ENCODE peak calls at places on chromosome 3, in ten cellular contexts. One of them, this sample, is unnamed.

GRCh38 chr3:38651153-38651789 is 1.8 kb upstream of the SCN5A start:
- DNase-seq in OCI-LY7: peak; percentile 55
- DNase-seq in small intestine: peak; percentile 69
- DNase-seq in psoas muscle: peak; percentile 67
- DNase-seq in heart right ventricle: peak; percentile 68
- DNase-seq in neuronal stem cell: peak; percentile 75
- DNase-seq in heart left ventricle: peak; percentile 62
- DNase-seq in mammary epithelial cell: peak; percentile 45
- DNase-seq in tibial nerve: peak; percentile 29
- DNase-seq in tibial artery: peak; percentile 70
- DNase-seq in this sample: peak; percentile 68

GRCh38 chr3:152636651-152637050 is 198.3 kb upstream of the P2RY1 start:
- DNase-seq in mammary epithelial cell: no peak
- DNase-seq in psoas muscle: no peak
- DNase-seq in tibial nerve: no peak
- DNase-seq in tibial artery: no peak
- DNase-seq in small intestine: no peak
- DNase-seq in heart left ventricle: no peak
- DNase-seq in heart right ventricle: no peak
- DNase-seq in OCI-LY7: no peak
- DNase-seq in neuronal stem cell: no peak
- DNase-seq in this sample: no peak

GRCh38 chr3:37526511-37526910 is 335.2 kb upstream of the CTDSPL start:
- DNase-seq in OCI-LY7: no peak
- DNase-seq in heart left ventricle: peak; percentile 85
- DNase-seq in tibial nerve: no peak
- DNase-seq in neuronal stem cell: no peak
- DNase-seq in mammary epithelial cell: no peak
- DNase-seq in tibial artery: peak; percentile 95
- DNase-seq in psoas muscle: peak; percentile 82
- DNase-seq in small intestine: no peak
- DNase-seq in heart right ventricle: peak; percentile 77
- DNase-seq in this sample: no peak

GRCh38 chr3:11379238-11379823 is 107.1 kb downstream of the ATG7 start:
- DNase-seq in heart right ventricle: no peak
- DNase-seq in OCI-LY7: peak; percentile 53
- DNase-seq in heart left ventricle: no peak
- DNase-seq in psoas muscle: no peak
- DNase-seq in neuronal stem cell: peak; percentile 49
- DNase-seq in mammary epithelial cell: peak; percentile 31
- DNase-seq in tibial nerve: no peak
- DNase-seq in tibial artery: no peak
- DNase-seq in small intestine: peak; percentile 58
- DNase-seq in this sample: no peak

GRCh38 chr3:87052499-87053260 is 61.7 kb upstream of the VGLL3 start:
- DNase-seq in OCI-LY7: no peak
- DNase-seq in mammary epithelial cell: peak; percentile 2
- DNase-seq in psoas muscle: peak; percentile 11
- DNase-seq in heart right ventricle: no peak
- DNase-seq in tibial artery: peak; percentile 50
- DNase-seq in small intestine: no peak
- DNase-seq in heart left ventricle: no peak
- DNase-seq in tibial nerve: no peak
- DNase-seq in neuronal stem cell: no peak
- DNase-seq in this sample: no peak

GRCh38 chr3:157130881-157131251 is 29.1 kb downstream of the CCNL1 start:
- DNase-seq in neuronal stem cell: no peak
- DNase-seq in heart left ventricle: no peak
- DNase-seq in mammary epithelial cell: no peak
- DNase-seq in tibial artery: no peak
- DNase-seq in tibial nerve: no peak
- DNase-seq in heart right ventricle: no peak
- DNase-seq in small intestine: no peak
- DNase-seq in OCI-LY7: no peak
- DNase-seq in psoas muscle: no peak
- DNase-seq in this sample: no peak

GRCh38 chr3:192207661-192208060 is 519.7 kb downstream of the FGF12 start:
- DNase-seq in mammary epithelial cell: no peak
- DNase-seq in neuronal stem cell: no peak
- DNase-seq in OCI-LY7: no peak
- DNase-seq in small intestine: no peak
- DNase-seq in heart right ventricle: peak; percentile 21
- DNase-seq in tibial nerve: no peak
- DNase-seq in psoas muscle: no peak
- DNase-seq in heart left ventricle: no peak
- DNase-seq in tibial artery: no peak
- DNase-seq in this sample: no peak

GRCh38 chr3:112647122-112647521 is 6.2 kb upstream of the CCDC80 start:
- DNase-seq in heart right ventricle: no peak
- DNase-seq in psoas muscle: no peak
- DNase-seq in neuronal stem cell: no peak
- DNase-seq in small intestine: no peak
- DNase-seq in tibial artery: no peak
- DNase-seq in OCI-LY7: no peak
- DNase-seq in mammary epithelial cell: peak; percentile 64
- DNase-seq in heart left ventricle: no peak
- DNase-seq in tibial nerve: no peak
- DNase-seq in this sample: no peak

GRCh38 chr3:184379375-184380209 is at the start of gene CHRD:
- DNase-seq in small intestine: no peak
- DNase-seq in tibial nerve: no peak
- DNase-seq in tibial artery: peak; percentile 64
- DNase-seq in psoas muscle: peak; percentile 48
- DNase-seq in OCI-LY7: no peak
- DNase-seq in mammary epithelial cell: no peak
- DNase-seq in neuronal stem cell: no peak
- DNase-seq in heart left ventricle: peak; percentile 45
- DNase-seq in heart right ventricle: peak; percentile 59
- DNase-seq in this sample: no peak

GRCh38 chr3:184377882-184378445 is at the start of gene THPO:
- DNase-seq in mammary epithelial cell: no peak
- DNase-seq in heart left ventricle: no peak
- DNase-seq in small intestine: no peak
- DNase-seq in psoas muscle: peak; percentile 47
- DNase-seq in tibial artery: no peak
- DNase-seq in neuronal stem cell: no peak
- DNase-seq in OCI-LY7: no peak
- DNase-seq in heart right ventricle: no peak
- DNase-seq in tibial nerve: no peak
- DNase-seq in this sample: no peak

GRCh38 chr3:184377374-184377773 is 633 bp downstream of the THPO start:
- DNase-seq in small intestine: no peak
- DNase-seq in tibial nerve: no peak
- DNase-seq in OCI-LY7: peak; percentile 26
- DNase-seq in mammary epithelial cell: no peak
- DNase-seq in neuronal stem cell: no peak
- DNase-seq in heart left ventricle: no peak
- DNase-seq in tibial artery: no peak
- DNase-seq in heart right ventricle: no peak
- DNase-seq in psoas muscle: no peak
- DNase-seq in this sample: no peak

GRCh38 chr3:184380210-184380626 is 364 bp downstream of the CHRD start:
- DNase-seq in neuronal stem cell: no peak
- DNase-seq in tibial nerve: no peak
- DNase-seq in heart right ventricle: peak; percentile 80
- DNase-seq in mammary epithelial cell: no peak
- DNase-seq in tibial artery: peak; percentile 84
- DNase-seq in OCI-LY7: no peak
- DNase-seq in heart left ventricle: peak; percentile 78
- DNase-seq in psoas muscle: peak; percentile 79
- DNase-seq in small intestine: no peak
- DNase-seq in this sample: peak; percentile 68

DNA sequence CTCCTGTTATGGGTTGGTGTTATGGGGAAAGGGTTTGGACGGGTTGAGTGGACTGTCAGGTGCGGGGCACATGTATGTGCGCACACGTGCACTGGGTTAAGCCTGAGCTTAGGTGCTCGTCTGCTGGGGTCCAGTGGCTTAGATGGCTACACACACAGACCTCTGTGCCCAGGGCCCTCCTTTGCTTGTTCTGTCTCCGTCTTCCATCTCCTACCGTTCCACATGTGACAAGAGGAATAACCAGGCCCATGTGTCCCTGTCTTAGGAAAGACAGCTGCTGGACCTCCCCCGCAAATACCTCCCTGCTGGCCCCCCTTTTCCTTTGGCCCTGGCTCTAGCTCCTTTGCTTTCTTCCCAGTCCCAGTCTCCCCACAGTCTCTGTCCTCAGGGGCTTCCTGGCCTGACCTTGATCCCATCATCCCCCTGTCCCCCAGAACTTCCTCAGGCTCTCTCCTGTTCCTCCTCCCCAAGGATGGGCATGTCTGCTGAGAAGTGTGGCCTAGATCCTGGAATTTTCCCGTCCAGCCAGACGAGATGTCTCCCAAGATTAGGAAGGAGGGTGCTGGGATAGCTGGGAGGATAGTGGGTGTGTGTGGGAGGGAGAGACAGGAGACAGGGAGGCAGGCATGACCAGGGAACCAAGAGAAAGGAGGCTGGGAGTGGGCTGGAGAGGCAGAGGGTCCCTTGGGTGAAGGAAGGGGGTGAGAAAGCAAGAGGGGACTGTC is 805 bp upstream of the THPO start:
- DNase-seq in neuronal stem cell: no peak
- DNase-seq in heart left ventricle: no peak
- DNase-seq in OCI-LY7: no peak
- DNase-seq in mammary epithelial cell: no peak
- DNase-seq in tibial nerve: no peak
- DNase-seq in tibial artery: peak; percentile 57
- DNase-seq in small intestine: no peak
- DNase-seq in psoas muscle: no peak
- DNase-seq in heart right ventricle: no peak
- DNase-seq in this sample: no peak
- H3K4me3 ChIP-seq in neuronal stem cell: peak overlapping the region; percentile 49
- H3K4me3 ChIP-seq in heart left ventricle: no peak overlapping the region
- H3K4me3 ChIP-seq in OCI-LY7: no peak overlapping the region
- H3K4me3 ChIP-seq in mammary epithelial cell: no peak overlapping the region
- H3K4me3 ChIP-seq in tibial nerve: no peak overlapping the region
- H3K4me3 ChIP-seq in tibial artery: no peak overlapping the region
- H3K4me3 ChIP-seq in small intestine: no peak overlapping the region
- H3K4me3 ChIP-seq in psoas muscle: peak overlapping the region; percentile 57
- H3K4me3 ChIP-seq in heart right ventricle: no peak overlapping the region
- H3K4me3 ChIP-seq in this sample: no peak overlapping the region

GRCh38 chr3:6088433-6088832 is 772.5 kb upstream of the GRM7 start:
- DNase-seq in tibial artery: no peak
- DNase-seq in OCI-LY7: no peak
- DNase-seq in heart left ventricle: no peak
- DNase-seq in tibial nerve: no peak
- DNase-seq in neuronal stem cell: no peak
- DNase-seq in mammary epithelial cell: no peak
- DNase-seq in heart right ventricle: no peak
- DNase-seq in psoas muscle: no peak
- DNase-seq in small intestine: no peak
- DNase-seq in this sample: no peak

GRCh38 chr3:6097021-6097420 is 763.9 kb upstream of the GRM7 start:
- DNase-seq in tibial nerve: no peak
- DNase-seq in neuronal stem cell: no peak
- DNase-seq in psoas muscle: no peak
- DNase-seq in tibial artery: no peak
- DNase-seq in mammary epithelial cell: no peak
- DNase-seq in heart right ventricle: no peak
- DNase-seq in OCI-LY7: no peak
- DNase-seq in heart left ventricle: no peak
- DNase-seq in small intestine: no peak
- DNase-seq in this sample: no peak

DNA sequence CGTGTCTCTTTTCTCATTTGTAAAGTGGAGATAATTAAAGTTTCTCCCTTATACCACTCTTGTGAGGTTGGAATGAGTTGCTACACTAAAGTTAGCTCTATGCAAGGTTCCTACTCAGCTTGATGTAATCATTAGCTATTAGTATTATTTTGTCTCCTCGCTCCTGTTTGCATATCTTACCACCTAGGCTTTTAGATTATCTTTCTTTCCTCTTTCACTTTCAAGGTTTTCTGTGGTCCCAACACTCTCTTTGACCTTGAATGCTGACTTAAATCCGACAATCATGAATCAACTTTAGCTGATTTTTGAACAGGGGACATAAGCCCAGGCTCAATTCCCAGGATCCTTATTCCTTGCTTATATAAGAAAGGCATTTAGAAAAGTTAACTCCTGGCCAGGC is 769.7 kb upstream of the GRM7 start:
- DNase-seq in psoas muscle: no peak
- DNase-seq in heart right ventricle: no peak
- DNase-seq in heart left ventricle: no peak
- DNase-seq in mammary epithelial cell: no peak
- DNase-seq in OCI-LY7: no peak
- DNase-seq in tibial nerve: no peak
- DNase-seq in neuronal stem cell: no peak
- DNase-seq in small intestine: no peak
- DNase-seq in tibial artery: no peak
- DNase-seq in this sample: no peak
- H3K9me3 ChIP-seq in psoas muscle: no peaks in the 10 kb centered on the region
- H3K9me3 ChIP-seq in heart right ventricle: no peaks in the 10 kb centered on the region
- H3K9me3 ChIP-seq in heart left ventricle: no peaks in the 10 kb centered on the region
- H3K9me3 ChIP-seq in mammary epithelial cell: peaks cover 18% of the 10 kb centered on the region
- H3K9me3 ChIP-seq in OCI-LY7: no peaks in the 10 kb centered on the region
- H3K9me3 ChIP-seq in tibial nerve: no peaks in the 10 kb centered on the region
- H3K9me3 ChIP-seq in neuronal stem cell: no peaks in the 10 kb centered on the region
- H3K9me3 ChIP-seq in small intestine: no peaks in the 10 kb centered on the region
- H3K9me3 ChIP-seq in tibial artery: no peaks in the 10 kb centered on the region
- H3K9me3 ChIP-seq in this sample: no peaks in the 10 kb centered on the region

DNA sequence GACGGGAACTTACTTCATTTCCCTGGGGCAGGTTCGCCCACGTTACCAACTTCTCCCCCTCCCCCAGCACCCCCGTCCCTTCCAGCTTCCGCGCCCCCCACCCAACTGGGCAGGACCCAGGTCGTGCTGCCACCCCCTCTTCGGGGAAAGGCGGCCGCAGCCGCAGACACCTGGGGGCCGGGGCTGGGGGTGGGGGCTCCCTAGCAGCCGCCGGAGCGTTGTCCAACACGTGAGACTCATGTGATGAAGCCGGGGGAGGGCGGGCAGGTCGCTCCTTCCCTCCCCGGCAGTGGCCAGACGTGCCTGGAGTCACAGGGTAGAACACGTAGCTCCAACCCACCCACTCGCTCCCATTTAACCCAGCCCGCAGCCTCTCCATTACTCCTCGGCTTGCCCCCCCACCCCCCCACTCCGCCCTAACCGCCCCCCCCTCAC is 254 bp upstream of the BHLHE40 start:
- DNase-seq in psoas muscle: peak; percentile 96
- DNase-seq in tibial nerve: peak; percentile 85
- DNase-seq in heart right ventricle: peak; percentile 91
- DNase-seq in neuronal stem cell: no peak
- DNase-seq in OCI-LY7: peak; percentile 42
- DNase-seq in heart left ventricle: peak; percentile 98
- DNase-seq in small intestine: peak; percentile 93
- DNase-seq in tibial artery: peak; percentile 98
- DNase-seq in mammary epithelial cell: peak; percentile 97
- DNase-seq in this sample: peak; percentile 94
- H3K4me3 ChIP-seq in psoas muscle: peak overlapping the region; percentile 99
- H3K4me3 ChIP-seq in tibial nerve: peak overlapping the region; percentile 92
- H3K4me3 ChIP-seq in heart right ventricle: peak overlapping the region; percentile 76
- H3K4me3 ChIP-seq in neuronal stem cell: peak overlapping the region; percentile 43
- H3K4me3 ChIP-seq in OCI-LY7: peak overlapping the region; percentile 65
- H3K4me3 ChIP-seq in heart left ventricle: peak overlapping the region; percentile 36
- H3K4me3 ChIP-seq in small intestine: peak overlapping the region; percentile 63
- H3K4me3 ChIP-seq in tibial artery: peak overlapping the region; percentile 85
- H3K4me3 ChIP-seq in mammary epithelial cell: no peak overlapping the region
- H3K4me3 ChIP-seq in this sample: peak overlapping the region; percentile 97

DNA sequence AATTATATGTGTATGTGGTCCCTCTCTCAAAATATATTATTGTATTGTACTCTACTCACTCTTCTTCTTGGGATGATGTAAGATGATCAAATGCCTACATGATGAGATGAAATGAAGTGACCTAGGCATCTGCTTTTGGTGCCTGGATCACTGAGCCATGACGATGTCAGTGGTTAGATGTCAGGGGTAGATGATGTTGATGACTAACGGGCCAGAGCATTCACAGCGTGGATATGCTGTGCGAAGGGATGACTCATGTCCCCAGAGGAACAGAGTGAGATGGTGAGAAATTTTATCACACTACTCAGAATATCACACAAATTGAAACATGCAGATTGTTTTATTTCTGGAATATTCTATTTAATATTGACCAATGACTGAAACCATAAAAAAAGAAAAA is 233.9 kb upstream of the CADM2 start:
- DNase-seq in tibial nerve: no peak
- DNase-seq in mammary epithelial cell: peak; percentile 1
- DNase-seq in small intestine: no peak
- DNase-seq in tibial artery: no peak
- DNase-seq in psoas muscle: no peak
- DNase-seq in OCI-LY7: no peak
- DNase-seq in neuronal stem cell: no peak
- DNase-seq in heart right ventricle: no peak
- DNase-seq in heart left ventricle: no peak
- DNase-seq in this sample: no peak
- H3K9me3 ChIP-seq in tibial nerve: no peaks in the 10 kb centered on the region
- H3K9me3 ChIP-seq in mammary epithelial cell: no peaks in the 10 kb centered on the region
- H3K9me3 ChIP-seq in small intestine: no peaks in the 10 kb centered on the region
- H3K9me3 ChIP-seq in tibial artery: no peaks in the 10 kb centered on the region
- H3K9me3 ChIP-seq in psoas muscle: no peaks in the 10 kb centered on the region
- H3K9me3 ChIP-seq in OCI-LY7: no peaks in the 10 kb centered on the region
- H3K9me3 ChIP-seq in neuronal stem cell: no peaks in the 10 kb centered on the region
- H3K9me3 ChIP-seq in heart right ventricle: no peaks in the 10 kb centered on the region
- H3K9me3 ChIP-seq in heart left ventricle: no peaks in the 10 kb centered on the region
- H3K9me3 ChIP-seq in this sample: no peaks in the 10 kb centered on the region

This sample was measured in stomach.